ENCODE peak calls at places on chromosomes 6 and 20, in four cellular contexts. One of them, this sample, is unnamed.

GRCh38 chr20:55446301-55446700 is 559.0 kb downstream of the CBLN4 start:
- DNase-seq in neural progenitor cell: no peak
- DNase-seq in hepatocyte: no peak
- DNase-seq in SK-N-SH: no peak
- DNase-seq in this sample: no peak

GRCh38 chr20:51610111-51610510 is 67.6 kb upstream of the NFATC2 start:
- DNase-seq in neural progenitor cell: no peak
- DNase-seq in SK-N-SH: no peak
- DNase-seq in hepatocyte: no peak
- DNase-seq in this sample: no peak

GRCh38 chr6:147257760-147258159 is 53.5 kb downstream of the STXBP5 start:
- DNase-seq in SK-N-SH: no peak
- DNase-seq in hepatocyte: no peak
- DNase-seq in neural progenitor cell: no peak
- DNase-seq in this sample: no peak

GRCh38 chr6:155103816-155104366 is 108.8 kb downstream of the TIAM2 start:
- DNase-seq in hepatocyte: no peak
- DNase-seq in neural progenitor cell: no peak
- DNase-seq in SK-N-SH: no peak
- DNase-seq in this sample: peak; percentile 47

GRCh38 chr6:90393232-90393884 is 96.7 kb upstream of the BACH2 start:
- DNase-seq in neural progenitor cell: peak; percentile 76
- DNase-seq in hepatocyte: peak; percentile 77
- DNase-seq in SK-N-SH: peak; percentile 61
- DNase-seq in this sample: peak; percentile 75

GRCh38 chr6:50843842-50844241 is 25.2 kb downstream of the TFAP2B start:
- DNase-seq in hepatocyte: no peak
- DNase-seq in neural progenitor cell: peak; percentile 92
- DNase-seq in SK-N-SH: no peak
- DNase-seq in this sample: no peak

GRCh38 chr6:40482532-40482931 is 104.6 kb downstream of the LRFN2 start:
- DNase-seq in hepatocyte: no peak
- DNase-seq in neural progenitor cell: peak; percentile 72
- DNase-seq in SK-N-SH: peak; percentile 31
- DNase-seq in this sample: peak; percentile 7

GRCh38 chr6:147407571-147407970 is 100.9 kb upstream of the SAMD5 start:
- DNase-seq in SK-N-SH: no peak
- DNase-seq in hepatocyte: no peak
- DNase-seq in neural progenitor cell: no peak
- DNase-seq in this sample: no peak

GRCh38 chr6:33848498-33848897 is 44.7 kb upstream of the MLN start:
- DNase-seq in SK-N-SH: no peak
- DNase-seq in neural progenitor cell: no peak
- DNase-seq in hepatocyte: no peak
- DNase-seq in this sample: no peak

GRCh38 chr20:61874421-61875068 is 191.1 kb downstream of the TAF4 start:
- DNase-seq in SK-N-SH: no peak
- DNase-seq in neural progenitor cell: peak; percentile 81
- DNase-seq in hepatocyte: peak; percentile 28
- DNase-seq in this sample: peak; percentile 21

GRCh38 chr20:58303547-58303946 is 6.0 kb upstream of the RAB22A start:
- DNase-seq in hepatocyte: no peak
- DNase-seq in neural progenitor cell: no peak
- DNase-seq in SK-N-SH: no peak
- DNase-seq in this sample: peak; percentile 10

GRCh38 chr6:122207794-122208193 is 191.7 kb upstream of the HSF2 start:
- DNase-seq in SK-N-SH: no peak
- DNase-seq in neural progenitor cell: no peak
- DNase-seq in hepatocyte: no peak
- DNase-seq in this sample: peak; percentile 37

GRCh38 chr6:125853740-125854139 is 63.0 kb downstream of the NCOA7 start:
- DNase-seq in neural progenitor cell: no peak
- DNase-seq in hepatocyte: no peak
- DNase-seq in SK-N-SH: no peak
- DNase-seq in this sample: no peak

GRCh38 chr6:124753562-124753961 is 208.7 kb upstream of the RNF217 start:
- DNase-seq in neural progenitor cell: no peak
- DNase-seq in SK-N-SH: no peak
- DNase-seq in hepatocyte: no peak
- DNase-seq in this sample: no peak

GRCh38 chr20:58022711-58023110 is 205.7 kb downstream of the ANKRD60 start:
- DNase-seq in SK-N-SH: no peak
- DNase-seq in neural progenitor cell: no peak
- DNase-seq in hepatocyte: no peak
- DNase-seq in this sample: no peak

GRCh38 chr20:43968341-43968740 is 53.7 kb downstream of the TOX2 start:
- DNase-seq in SK-N-SH: no peak
- DNase-seq in neural progenitor cell: no peak
- DNase-seq in hepatocyte: no peak
- DNase-seq in this sample: no peak

GRCh38 chr6:88899569-88900316 is 63.7 kb downstream of the RNGTT start:
- DNase-seq in hepatocyte: no peak
- DNase-seq in SK-N-SH: no peak
- DNase-seq in neural progenitor cell: peak; percentile 4
- DNase-seq in this sample: no peak

GRCh38 chr6:19382676-19383075 is 454.5 kb upstream of the ID4 start:
- DNase-seq in neural progenitor cell: no peak
- DNase-seq in SK-N-SH: no peak
- DNase-seq in hepatocyte: no peak
- DNase-seq in this sample: no peak

GRCh38 chr6:158777510-158777909 is 41.7 kb downstream of the EZR start:
- DNase-seq in hepatocyte: no peak
- DNase-seq in neural progenitor cell: no peak
- DNase-seq in SK-N-SH: no peak
- DNase-seq in this sample: no peak

GRCh38 chr6:4797590-4797989 is 21.4 kb downstream of the CDYL start:
- DNase-seq in neural progenitor cell: no peak
- DNase-seq in SK-N-SH: no peak
- DNase-seq in hepatocyte: no peak
- DNase-seq in this sample: peak; percentile 45

GRCh38 chr20:49534314-49534713 is 33.6 kb downstream of the PTGIS start:
- DNase-seq in hepatocyte: peak; percentile 76
- DNase-seq in SK-N-SH: peak; percentile 79
- DNase-seq in neural progenitor cell: peak; percentile 81
- DNase-seq in this sample: peak; percentile 69

GRCh38 chr6:98107801-98108200 is 726.6 kb upstream of the POU3F2 start:
- DNase-seq in neural progenitor cell: no peak
- DNase-seq in hepatocyte: no peak
- DNase-seq in SK-N-SH: no peak
- DNase-seq in this sample: no peak

GRCh38 chr6:32047084-32047478 is 8.9 kb downstream of the CYP21A2 start:
- DNase-seq in hepatocyte: peak; percentile 37
- DNase-seq in neural progenitor cell: no peak
- DNase-seq in SK-N-SH: no peak
- DNase-seq in this sample: peak; percentile 75

GRCh38 chr20:46752639-46753235 is 43.3 kb downstream of the SLC2A10 start:
- DNase-seq in hepatocyte: peak; percentile 85
- DNase-seq in neural progenitor cell: peak; percentile 83
- DNase-seq in SK-N-SH: peak; percentile 60
- DNase-seq in this sample: peak; percentile 82

GRCh38 chr6:148867851-148868250 is 121.0 kb downstream of the UST start:
- DNase-seq in hepatocyte: no peak
- DNase-seq in SK-N-SH: no peak
- DNase-seq in neural progenitor cell: no peak
- DNase-seq in this sample: peak; percentile 76

GRCh38 chr6:128117916-128118315 is 217.1 kb upstream of the THEMIS start:
- DNase-seq in neural progenitor cell: no peak
- DNase-seq in hepatocyte: no peak
- DNase-seq in SK-N-SH: no peak
- DNase-seq in this sample: peak; percentile 23

GRCh38 chr20:29079769-29080690 is 2177.4 kb upstream of the DEFB115 start:
- DNase-seq in neural progenitor cell: no peak
- DNase-seq in hepatocyte: no peak
- DNase-seq in SK-N-SH: peak; percentile 87
- DNase-seq in this sample: peak; percentile 50

GRCh38 chr6:127539292-127539691 is 20.2 kb upstream of the MTCL3 start:
- DNase-seq in neural progenitor cell: no peak
- DNase-seq in hepatocyte: peak; percentile 10
- DNase-seq in SK-N-SH: peak; percentile 47
- DNase-seq in this sample: peak; percentile 63

GRCh38 chr6:98843274-98844243 is 9.2 kb downstream of the POU3F2 start:
- DNase-seq in neural progenitor cell: peak; percentile 70
- DNase-seq in hepatocyte: no peak
- DNase-seq in SK-N-SH: no peak
- DNase-seq in this sample: no peak

GRCh38 chr20:17541596-17541995 is 10.4 kb upstream of the BFSP1 start:
- DNase-seq in neural progenitor cell: no peak
- DNase-seq in hepatocyte: no peak
- DNase-seq in SK-N-SH: no peak
- DNase-seq in this sample: no peak

GRCh38 chr6:101711518-101711917 is 318.0 kb downstream of the GRIK2 start:
- DNase-seq in neural progenitor cell: no peak
- DNase-seq in hepatocyte: no peak
- DNase-seq in SK-N-SH: no peak
- DNase-seq in this sample: no peak

GRCh38 chr20:9660236-9660868 is 146.0 kb downstream of the LAMP5 start:
- DNase-seq in hepatocyte: peak; percentile 46
- DNase-seq in neural progenitor cell: peak; percentile 73
- DNase-seq in SK-N-SH: no peak
- DNase-seq in this sample: peak; percentile 4

GRCh38 chr6:148044261-148044731 is 298.3 kb upstream of the SASH1 start:
- DNase-seq in SK-N-SH: no peak
- DNase-seq in hepatocyte: no peak
- DNase-seq in neural progenitor cell: no peak
- DNase-seq in this sample: no peak

GRCh38 chr6:159719287-159719686 is 8.0 kb upstream of the WTAP start:
- DNase-seq in hepatocyte: no peak
- DNase-seq in SK-N-SH: no peak
- DNase-seq in neural progenitor cell: no peak
- DNase-seq in this sample: no peak

DNA sequence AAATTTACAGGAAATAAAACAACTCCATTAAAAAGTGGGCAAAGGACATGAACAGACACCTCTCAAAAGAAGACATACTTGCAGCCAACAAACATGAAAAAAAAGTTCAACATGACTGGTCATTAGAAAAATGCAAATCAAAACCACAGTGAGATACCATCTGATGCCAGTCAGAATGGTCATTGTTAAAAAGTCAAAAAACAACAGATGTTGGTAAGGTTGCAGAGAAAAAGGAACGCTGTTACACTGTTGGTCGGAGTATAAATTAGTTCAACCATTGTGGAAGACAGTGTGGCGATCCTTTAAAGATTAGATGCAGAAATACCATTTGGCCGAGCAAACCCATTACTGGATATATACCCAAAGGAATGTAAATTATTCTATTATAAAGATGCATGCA is 858.0 kb upstream of the FLRT3 start:
- DNase-seq in SK-N-SH: no peak
- DNase-seq in hepatocyte: no peak
- DNase-seq in neural progenitor cell: no peak
- DNase-seq in this sample: peak; percentile 14
- TF ChIP-seq EZH2phosphoT487 in SK-N-SH: no peak
- TF ChIP-seq EZH2phosphoT487 in hepatocyte: no peak
- TF ChIP-seq EZH2phosphoT487 in neural progenitor cell: no peak
- TF ChIP-seq EZH2phosphoT487 in this sample: no peak

GRCh38 chr6:77815531-77815930 is 162.7 kb downstream of the MEI4 start:
- DNase-seq in hepatocyte: no peak
- DNase-seq in SK-N-SH: no peak
- DNase-seq in neural progenitor cell: no peak
- DNase-seq in this sample: no peak
- H3K27me3 ChIP-seq in hepatocyte: no peaks in the 10 kb centered on the region
- H3K27me3 ChIP-seq in SK-N-SH: no peaks in the 10 kb centered on the region
- H3K27me3 ChIP-seq in neural progenitor cell: no peaks in the 10 kb centered on the region
- H3K27me3 ChIP-seq in this sample: no peaks in the 10 kb centered on the region

GRCh38 chr6:134063966-134064445 is 11.6 kb upstream of the SLC2A12 start:
- DNase-seq in SK-N-SH: peak; percentile 77
- DNase-seq in hepatocyte: peak; percentile 77
- DNase-seq in neural progenitor cell: peak; percentile 77
- DNase-seq in this sample: peak; percentile 81
- TF ChIP-seq EZH2phosphoT487 in SK-N-SH: no peak
- TF ChIP-seq EZH2phosphoT487 in hepatocyte: no peak
- TF ChIP-seq EZH2phosphoT487 in neural progenitor cell: no peak
- TF ChIP-seq EZH2phosphoT487 in this sample: no peak

GRCh38 chr6:166766769-166767168 is 139.7 kb upstream of the RPS6KA2 start:
- DNase-seq in neural progenitor cell: no peak
- DNase-seq in SK-N-SH: no peak
- DNase-seq in hepatocyte: no peak
- DNase-seq in this sample: no peak
- H3K27me3 ChIP-seq in neural progenitor cell: no peaks in the 10 kb centered on the region
- H3K27me3 ChIP-seq in SK-N-SH: no peaks in the 10 kb centered on the region
- H3K27me3 ChIP-seq in hepatocyte: no peaks in the 10 kb centered on the region
- H3K27me3 ChIP-seq in this sample: peaks cover 13% of the 10 kb centered on the region

GRCh38 chr6:96491926-96492325 is 29.7 kb upstream of the UFL1 start:
- DNase-seq in neural progenitor cell: no peak
- DNase-seq in SK-N-SH: no peak
- DNase-seq in hepatocyte: no peak
- DNase-seq in this sample: no peak
- TF ChIP-seq EZH2phosphoT487 in neural progenitor cell: no peak
- TF ChIP-seq EZH2phosphoT487 in SK-N-SH: no peak
- TF ChIP-seq EZH2phosphoT487 in hepatocyte: no peak
- TF ChIP-seq EZH2phosphoT487 in this sample: no peak

GRCh38 chr20:5364997-5365597 is 48.3 kb upstream of the PROKR2 start:
- DNase-seq in SK-N-SH: no peak
- DNase-seq in neural progenitor cell: no peak
- DNase-seq in hepatocyte: no peak
- DNase-seq in this sample: no peak
- H3K27me3 ChIP-seq in SK-N-SH: no peaks in the 10 kb centered on the region
- H3K27me3 ChIP-seq in neural progenitor cell: no peaks in the 10 kb centered on the region
- H3K27me3 ChIP-seq in hepatocyte: no peaks in the 10 kb centered on the region
- H3K27me3 ChIP-seq in this sample: no peaks in the 10 kb centered on the region

DNA sequence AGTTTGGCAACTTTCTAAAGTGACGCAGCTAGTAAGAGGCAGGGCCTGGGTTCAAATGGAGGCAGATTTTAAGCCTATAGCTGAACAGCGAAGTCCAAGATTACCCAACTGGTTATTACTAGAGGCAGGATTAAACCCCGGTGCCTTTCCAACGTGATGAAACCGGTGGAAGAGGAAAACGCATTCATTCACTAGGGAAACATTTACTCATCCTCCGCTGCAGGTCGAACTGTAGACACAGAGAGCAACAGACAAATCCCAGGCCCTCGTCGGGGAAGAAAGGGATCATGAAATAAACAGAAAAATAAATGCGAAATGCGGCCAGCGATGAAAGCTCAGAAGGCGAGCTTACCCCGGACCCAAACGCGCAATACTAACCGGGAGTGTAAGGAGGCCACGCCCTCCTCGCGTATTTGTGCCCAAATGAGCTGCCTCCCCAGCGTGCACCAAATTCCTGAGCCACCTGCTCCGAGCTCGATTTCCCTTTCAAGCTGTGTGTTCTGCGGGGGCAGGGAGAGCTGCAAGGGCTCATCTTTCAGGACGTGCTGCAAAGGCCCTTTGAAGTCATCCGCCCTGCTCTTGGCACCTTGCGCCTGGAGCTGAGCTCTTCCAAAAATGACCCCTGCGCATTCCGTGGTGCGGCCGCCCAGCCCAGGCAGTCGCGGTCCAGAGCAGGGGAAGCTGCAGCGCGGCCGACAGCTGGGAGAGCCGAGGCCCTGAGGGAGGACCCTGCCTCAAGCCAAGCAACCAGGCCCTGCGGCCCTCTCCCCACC is 46.9 kb downstream of the PDYN start:
- DNase-seq in neural progenitor cell: peak; percentile 96
- DNase-seq in SK-N-SH: no peak
- DNase-seq in hepatocyte: peak; percentile 64
- DNase-seq in this sample: no peak
- TF ChIP-seq EZH2phosphoT487 in neural progenitor cell: peak; percentile 70
- TF ChIP-seq EZH2phosphoT487 in SK-N-SH: no peak
- TF ChIP-seq EZH2phosphoT487 in hepatocyte: no peak
- TF ChIP-seq EZH2phosphoT487 in this sample: no peak

GRCh38 chr6:153357391-153357790 is 226.3 kb upstream of the RGS17 start:
- DNase-seq in hepatocyte: no peak
- DNase-seq in neural progenitor cell: no peak
- DNase-seq in SK-N-SH: no peak
- DNase-seq in this sample: no peak
- H3K27me3 ChIP-seq in hepatocyte: no peaks in the 10 kb centered on the region
- H3K27me3 ChIP-seq in neural progenitor cell: no peaks in the 10 kb centered on the region
- H3K27me3 ChIP-seq in SK-N-SH: no peaks in the 10 kb centered on the region
- H3K27me3 ChIP-seq in this sample: no peaks in the 10 kb centered on the region